ENCODE peak calls at places on chromosome 20, in five cellular contexts. Y is Peyer's patch, F is fibroblast of lung, C is lung, Q is pancreas. V is an unnamed sample.

GRCh38 chr20:63955281-63955845 is 853 bp downstream of the UCKL1 start:
- DNase-seq in F (peak; percentile 33), Y (no peak), Q (no peak), C (no peak), V (peak; percentile 63)

GRCh38 chr20:7696311-7696710 is 243.9 kb downstream of the HAO1 start:
- DNase-seq in Q (no peak), C (no peak), F (no peak), Y (no peak), V (no peak)

GRCh38 chr20:58853466-58853865 is 950 bp downstream of the GNAS start:
- DNase-seq in F (no peak), Q (no peak), Y (no peak), C (no peak), V (no peak)

GRCh38 chr20:36998652-36999051 is 47.1 kb upstream of the SAMHD1 start:
- DNase-seq in Q (no peak), F (no peak), C (no peak), Y (no peak), V (no peak)

GRCh38 chr20:63490416-63490815 is 8.5 kb downstream of the EEF1A2 start:
- DNase-seq in F (no peak), Y (no peak), Q (no peak), C (no peak), V (no peak)

GRCh38 chr20:19236371-19237055 is 24.1 kb downstream of the SLC24A3 start:
- DNase-seq in F (no peak), Y (no peak), C (peak; percentile 11), Q (no peak), V (no peak)

GRCh38 chr20:20393207-20393606 is 25.3 kb downstream of the INSM1 start:
- DNase-seq in Y (no peak), C (no peak), F (no peak), Q (no peak), V (no peak)

GRCh38 chr20:8744228-8744844 is 324.6 kb upstream of the PLCB4 start:
- DNase-seq in Y (no peak), Q (no peak), C (no peak), F (peak; percentile 50), V (no peak)

GRCh38 chr20:25076731-25077609 is 5.0 kb downstream of the VSX1 start:
- DNase-seq in Q (peak; percentile 35), F (no peak), C (no peak), Y (no peak), V (no peak)

GRCh38 chr20:14979472-14979986 is 642.1 kb upstream of the FLRT3 start:
- DNase-seq in C (no peak), F (no peak), Y (no peak), Q (no peak), V (no peak)

GRCh38 chr20:5364997-5365597 is 48.3 kb upstream of the PROKR2 start:
- DNase-seq in Q (no peak), C (no peak), F (no peak), Y (no peak), V (no peak)

GRCh38 chr20:49505518-49505917 is 23.1 kb upstream of the KCNB1 start:
- DNase-seq in C (no peak), Q (no peak), F (peak; percentile 11), Y (no peak), V (peak; percentile 4)

GRCh38 chr20:23049933-23050838 is 714 bp upstream of the THBD start:
- DNase-seq in Q (no peak), C (peak; percentile 67), Y (no peak), F (peak; percentile 63), V (no peak)

GRCh38 chr20:63234693-63235398 is 859 bp upstream of the BIRC7 start:
- DNase-seq in F (no peak), Q (peak; percentile 20), C (no peak), Y (no peak), V (no peak)

GRCh38 chr20:18223399-18223798 is 64.9 kb upstream of the ZNF133 start:
- DNase-seq in Q (no peak), F (no peak), Y (no peak), C (no peak), V (no peak)

GRCh38 chr20:48682529-48683385 is 145.0 kb downstream of the PREX1 start:
- DNase-seq in F (peak; percentile 94), C (peak; percentile 89), Y (peak; percentile 82), Q (peak; percentile 91), V (peak; percentile 63)

GRCh38 chr20:11409526-11409925 is 508.2 kb upstream of the BTBD3 start:
- DNase-seq in Q (no peak), F (no peak), Y (no peak), C (no peak), V (no peak)

GRCh38 chr20:25204550-25205276 is 9.2 kb downstream of the ENTPD6 start:
- DNase-seq in F (no peak), Q (no peak), Y (no peak), C (no peak), V (no peak)

GRCh38 chr20:48583801-48584200 is 244.0 kb downstream of the PREX1 start:
- DNase-seq in F (no peak), Q (no peak), Y (no peak), C (no peak), V (no peak)

GRCh38 chr20:1491891-1492642 is 847 bp upstream of the SIRPB2 start:
- DNase-seq in Y (no peak), F (no peak), C (peak; percentile 19), Q (no peak), V (no peak)
- H3K27ac ChIP-seq in Y (no peak overlapping the region), F (no peak overlapping the region), C (peak overlapping the region; percentile 55), Q (peak overlapping the region; percentile 55), V (peak overlapping the region; percentile 26)

DNA sequence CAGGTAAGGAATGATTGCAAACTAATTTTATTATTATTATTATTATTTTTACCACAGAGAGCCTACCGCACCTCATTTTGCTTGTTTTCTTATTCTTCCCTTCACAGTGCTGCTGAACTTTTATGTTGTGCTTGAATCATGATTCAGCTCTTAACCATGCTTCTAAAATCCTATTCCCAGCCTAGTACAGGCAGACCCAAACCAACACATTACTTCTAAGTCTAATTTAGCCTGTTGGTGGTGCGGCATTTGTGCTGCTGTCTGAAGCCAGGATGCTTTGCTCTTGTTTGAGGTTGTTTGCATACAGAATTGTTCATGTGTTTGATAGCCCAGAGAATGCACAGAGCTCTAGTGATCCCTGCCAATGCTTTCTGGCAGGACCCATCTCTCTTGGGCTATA is 213.5 kb upstream of the KCNG1 start:
- DNase-seq in C (no peak), F (no peak), Q (no peak), Y (no peak), V (no peak)
- H3K27ac ChIP-seq in C (no peak overlapping the region), F (no peak overlapping the region), Q (no peak overlapping the region), Y (no peak overlapping the region), V (no peak overlapping the region)

DNA sequence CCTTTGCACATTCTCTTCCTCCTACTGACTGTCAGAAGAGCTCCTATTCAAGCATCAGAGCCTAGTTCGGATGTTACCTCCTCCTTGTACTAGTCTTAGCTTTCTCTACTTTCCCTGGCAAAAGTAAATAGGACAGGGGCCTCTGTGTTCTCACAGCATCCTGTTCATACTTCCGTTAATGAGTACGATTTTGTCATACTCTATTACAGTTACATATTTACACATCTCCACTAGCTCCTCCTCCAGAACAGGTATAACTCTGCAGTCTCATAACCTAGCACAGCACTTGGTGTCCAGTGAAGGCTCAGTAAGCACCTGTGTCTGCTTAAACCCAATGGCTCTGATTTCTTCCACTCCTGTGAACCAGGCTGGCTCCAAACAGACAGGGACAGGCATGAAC is 7.0 kb downstream of the ELMO2 start:
- DNase-seq in F (no peak), Y (no peak), C (no peak), Q (no peak), V (no peak)
- H3K27ac ChIP-seq in F (no peak overlapping the region), Y (peak overlapping the region; percentile 53), C (peak overlapping the region; percentile 95), Q (peak overlapping the region; percentile 78), V (peak overlapping the region; percentile 40)

DNA sequence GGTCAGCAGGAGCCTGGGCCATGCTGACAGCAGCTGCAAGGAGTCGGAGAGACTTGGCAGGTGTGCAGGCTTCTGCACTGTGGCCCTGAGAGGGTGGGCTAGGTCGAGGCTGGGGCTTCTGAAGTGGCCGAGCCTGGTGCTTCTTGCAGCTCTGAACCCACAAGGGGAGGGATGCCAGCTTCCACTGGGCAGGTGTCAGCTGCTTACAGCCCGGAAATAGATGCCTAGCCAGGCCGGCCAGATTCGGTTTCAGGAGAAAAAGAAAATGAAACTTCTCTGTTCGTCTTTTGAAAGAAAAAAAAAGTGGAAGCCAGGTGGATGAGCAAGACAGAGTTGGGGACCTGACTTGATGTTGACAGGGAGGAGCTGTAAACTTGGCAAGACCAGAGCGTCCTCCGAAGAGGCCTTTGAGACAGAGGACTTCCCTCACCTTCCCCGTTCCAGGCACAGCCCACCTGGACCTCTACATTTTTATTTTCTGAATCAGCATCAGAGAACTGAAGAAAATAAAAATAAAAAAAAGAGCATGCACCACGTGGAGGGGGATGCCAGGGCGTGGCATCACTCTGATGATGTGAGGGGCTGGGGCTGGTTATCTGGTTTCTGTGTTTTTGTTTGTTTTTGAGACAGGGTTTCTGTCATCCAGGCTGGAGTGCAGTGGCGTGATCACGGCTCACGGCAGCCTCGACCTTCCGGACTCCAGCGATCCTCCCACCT is at the start of gene ZBP1:
- DNase-seq in C (no peak), Q (no peak), F (no peak), Y (no peak), V (no peak)
- H3K27ac ChIP-seq in C (peak within 1 kb of the TSS; percentile 20), Q (peak within 1 kb of the TSS; percentile 17), F (no peak within 1 kb of the TSS), Y (peak within 1 kb of the TSS; percentile 82), V (no peak within 1 kb of the TSS)

GRCh38 chr20:57381596-57382503 is 9.3 kb upstream of the RBM38 start:
- DNase-seq in Q (peak; percentile 63), Y (peak; percentile 86), C (peak; percentile 83), F (peak; percentile 72), V (peak; percentile 48)
- H3K27ac ChIP-seq in Q (no peak overlapping the region), Y (no peak overlapping the region), C (no peak overlapping the region), F (no peak overlapping the region), V (no peak overlapping the region)

GRCh38 chr20:56437196-56437960 is 25.3 kb downstream of the CASS4 start:
- DNase-seq in F (no peak), C (no peak), Y (no peak), Q (no peak), V (no peak)

GRCh38 chr20:56442381-56443365 is 25.8 kb upstream of the RTF2 start:
- DNase-seq in C (no peak), F (no peak), Q (no peak), Y (no peak), V (no peak)

GRCh38 chr20:56443654-56444540 is 24.5 kb upstream of the RTF2 start:
- DNase-seq in C (no peak), Y (no peak), Q (no peak), F (peak; percentile 79), V (no peak)

GRCh38 chr20:56439784-56440291 is 27.8 kb downstream of the CASS4 start:
- DNase-seq in Y (no peak), F (peak; percentile 93), Q (no peak), C (peak; percentile 53), V (no peak)

DNA sequence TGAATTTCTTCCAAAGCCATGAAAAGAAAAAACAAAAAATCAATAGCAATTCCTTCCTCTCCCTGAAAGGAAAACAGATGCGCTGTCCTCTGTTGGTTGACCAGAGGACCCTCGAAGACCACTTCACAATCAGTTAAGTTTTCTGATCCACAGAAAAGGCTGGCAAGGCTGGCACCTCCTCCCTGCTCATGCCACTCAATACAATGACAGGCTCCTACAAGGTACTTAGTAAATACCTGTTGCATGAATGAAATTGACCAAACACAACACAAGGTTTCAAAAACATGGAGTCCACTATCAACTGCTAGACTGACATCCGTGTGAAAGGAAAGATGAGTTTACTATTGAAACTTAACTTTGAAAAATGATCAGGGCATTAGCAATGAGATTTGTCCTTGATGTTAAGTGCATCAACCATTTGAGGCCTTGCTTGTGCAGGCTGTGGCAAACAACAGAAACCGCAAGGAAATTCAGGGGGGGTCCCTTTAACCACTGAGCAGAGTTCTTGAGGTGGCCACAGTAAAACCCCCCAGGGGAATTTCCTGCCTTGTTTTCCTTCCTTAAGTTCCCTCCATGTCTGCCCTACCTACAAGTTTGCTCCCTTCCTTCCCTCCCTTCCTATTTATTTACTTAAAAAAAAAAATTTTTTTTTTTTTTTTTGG is 27.9 kb upstream of the RTF2 start:
- DNase-seq in F (no peak), C (no peak), Q (no peak), Y (no peak), V (no peak)
- H3K27ac ChIP-seq in F (peak overlapping the region; percentile 96), C (peak overlapping the region; percentile 32), Q (no peak overlapping the region), Y (no peak overlapping the region), V (no peak overlapping the region)